ENCODE peak calls at places on chromosomes 2 and 18, in six cellular contexts. Z is neuronal stem cell, L is H1, Y is IMR-90, O is H9, F is mesenchymal stem cell. I is an unnamed sample. For H3K4me1, the result is how much of the 10 kb centered on the place peaks cover.

GRCh38 chr18:8526316-8526715 is 82.9 kb upstream of the RAB12 start:
- DNase-seq in Y (no peak), F (no peak), Z (no peak), O (no peak), L (no peak), I (no peak)

GRCh38 chr2:115165529-115166109 is 723.2 kb downstream of the DPP10 start:
- DNase-seq in O (no peak), Z (peak), Y (peak), L (no peak), F (peak), I (peak)

GRCh38 chr2:100253786-100254185 is 68.5 kb downstream of the LONRF2 start:
- DNase-seq in Z (no peak), L (no peak), O (no peak), F (no peak), Y (no peak), I (no peak)

GRCh38 chr18:62187543-62188378 is 706 bp downstream of the RELCH start:
- DNase-seq in L (peak), O (peak), F (peak), Y (peak), Z (peak), I (peak)

GRCh38 chr18:24446953-24447537 is 13.4 kb upstream of the HRH4 start:
- DNase-seq in F (peak), O (no peak), Z (no peak), Y (no peak), L (no peak), I (no peak)

GRCh38 chr18:5466256-5466655 is 77.5 kb downstream of the EPB41L3 start:
- DNase-seq in Y (no peak), Z (no peak), F (no peak), O (no peak), L (no peak), I (no peak)

GRCh38 chr2:223930002-223930976 is 14.8 kb downstream of the WDFY1 start:
- DNase-seq in Z (no peak), L (no peak), Y (peak), F (peak), O (peak), I (peak)

GRCh38 chr18:28855524-28855923 is 678.6 kb upstream of the CDH2 start:
- DNase-seq in Z (no peak), L (no peak), F (peak), Y (peak), O (no peak), I (no peak)

GRCh38 chr2:231646471-231646870 is 53.8 kb downstream of the TEX44 start:
- DNase-seq in L (no peak), Y (no peak), F (peak), O (no peak), Z (no peak), I (peak)

GRCh38 chr2:74233648-74234047 is 35.2 kb downstream of the MTHFD2 start:
- DNase-seq in O (no peak), Z (no peak), L (no peak), F (no peak), Y (no peak), I (no peak)

GRCh38 chr2:20507711-20508110 is 60.8 kb downstream of the RHOB start:
- DNase-seq in L (no peak), Y (no peak), O (no peak), Z (no peak), F (no peak), I (peak)

DNA sequence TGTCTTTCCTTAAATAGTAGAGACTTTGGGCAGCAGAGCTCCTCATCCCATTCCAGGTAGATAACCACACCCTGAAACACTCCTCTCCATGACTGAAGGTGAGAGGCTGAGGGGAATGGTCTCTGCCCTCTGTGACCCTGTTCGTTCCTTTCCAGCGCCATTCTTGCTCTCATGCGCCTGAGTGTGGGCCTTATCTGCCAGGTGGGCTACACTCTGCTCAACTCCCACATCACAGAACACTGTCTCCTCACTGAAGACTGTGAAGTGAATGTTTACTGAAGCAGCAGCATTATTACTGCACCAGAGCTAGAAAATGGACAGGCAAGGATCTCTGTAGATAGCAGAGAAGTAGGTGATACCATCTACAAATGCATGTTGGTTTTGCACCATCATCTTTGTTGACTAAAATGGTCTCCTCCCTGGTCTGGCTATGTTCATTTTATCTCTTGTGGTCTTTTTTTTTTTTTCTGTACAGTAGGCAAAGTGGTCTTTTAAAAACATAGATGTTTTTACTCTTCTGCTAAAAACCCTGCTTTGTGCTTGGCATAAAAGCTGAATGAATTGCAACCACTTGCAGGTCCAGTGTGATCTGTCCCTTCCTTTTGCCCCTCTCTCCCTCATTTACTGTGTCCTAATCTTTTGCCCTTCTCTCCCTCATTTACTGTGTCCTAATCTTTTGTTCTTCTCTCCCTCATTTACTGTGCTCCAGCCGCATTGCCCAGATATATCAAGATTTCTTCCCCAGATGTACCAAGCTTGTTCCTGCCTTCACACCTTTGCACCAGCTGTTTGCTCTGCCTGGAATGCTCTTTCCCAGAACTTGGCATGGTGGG is 35.3 kb downstream of the BABAM2 start:
- DNase-seq in O (no peak), F (no peak), L (no peak), Y (no peak), Z (no peak), I (no peak)
- H3K14ac ChIP-seq in O (no peak), F (peak), L (no peak), Y (no peak), Z (peak), I (no peak)

GRCh38 chr2:190283783-190284182 is 35.8 kb downstream of the HIBCH start:
- DNase-seq in F (no peak), Z (no peak), O (no peak), L (no peak), Y (peak), I (no peak)
- H3K4me1 ChIP-seq in F (under half), Z (under half), O (under half), L (under half), Y (under half), I (under half)

GRCh38 chr2:8407332-8407731 is 274.5 kb upstream of the ID2 start:
- DNase-seq in L (no peak), F (no peak), O (no peak), Y (no peak), Z (no peak), I (no peak)
- H3K14ac ChIP-seq in L (no peak), F (no peak), O (no peak), Y (no peak), Z (no peak), I (no peak)

GRCh38 chr2:64315561-64315960 is 138.4 kb upstream of the LGALSL start:
- DNase-seq in L (no peak), Z (no peak), F (no peak), O (no peak), Y (no peak), I (no peak)

GRCh38 chr2:64322433-64322832 is 131.5 kb upstream of the LGALSL start:
- DNase-seq in O (no peak), Z (no peak), F (no peak), L (peak), Y (no peak), I (no peak)

GRCh38 chr2:64318476-64318748 is 135.6 kb upstream of the LGALSL start:
- DNase-seq in F (no peak), Y (no peak), L (no peak), Z (no peak), O (no peak), I (no peak)

GRCh38 chr2:64319930-64320329 is 134.0 kb upstream of the LGALSL start:
- DNase-seq in L (no peak), F (no peak), O (no peak), Z (no peak), Y (no peak), I (no peak)

DNA sequence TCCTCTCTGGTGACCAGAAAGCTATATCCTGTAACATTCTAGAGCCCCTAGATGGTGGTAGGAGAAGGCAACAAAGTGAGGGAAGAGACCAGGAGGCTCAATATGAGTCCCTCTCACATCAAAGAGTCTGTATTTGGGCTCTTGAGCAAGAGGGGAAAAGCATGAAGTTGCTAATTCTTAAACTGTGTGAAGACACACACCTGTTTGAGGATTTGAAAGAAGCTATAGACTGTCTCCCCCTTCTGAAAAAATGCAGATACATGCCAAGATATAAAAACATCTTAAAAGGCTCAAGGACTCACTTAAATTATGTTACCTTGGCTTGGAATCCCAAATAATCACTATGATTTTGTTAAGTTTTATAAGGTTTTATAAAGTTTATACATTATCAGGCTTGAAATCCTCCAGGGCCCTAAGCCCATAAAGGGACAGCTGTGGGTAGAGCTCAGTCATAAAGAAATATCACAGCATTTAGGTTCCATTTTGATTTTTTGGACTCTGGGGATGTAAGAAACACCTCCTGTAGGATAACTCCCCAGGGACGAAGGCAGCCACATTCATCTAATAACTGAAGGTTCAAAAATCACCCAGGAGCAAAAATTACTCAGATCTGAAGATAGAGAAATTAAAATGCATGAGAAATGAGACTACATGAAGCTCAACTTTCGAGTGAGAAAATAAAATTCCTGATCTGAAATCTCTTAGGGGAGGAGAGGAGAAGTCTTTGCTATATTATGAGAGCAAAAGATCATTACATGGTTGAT is 136.1 kb upstream of the LGALSL start:
- DNase-seq in O (no peak), F (no peak), Y (no peak), L (no peak), Z (no peak), I (no peak)
- H3K4me1 ChIP-seq in O (under half), F (under half), Y (under half), L (under half), Z (under half), I (under half)

GRCh38 chr2:16166327-16166981 is 226.1 kb downstream of the MYCN start:
- DNase-seq in Y (no peak), F (no peak), O (no peak), L (peak), Z (peak), I (no peak)

GRCh38 chr2:16167471-16168426 is 227.4 kb downstream of the MYCN start:
- DNase-seq in O (no peak), Y (no peak), L (peak), F (no peak), Z (peak), I (peak)

GRCh38 chr2:16162491-16163040 is 222.2 kb downstream of the MYCN start:
- DNase-seq in F (no peak), Z (no peak), O (no peak), Y (no peak), L (peak), I (no peak)

GRCh38 chr2:16168506-16169264 is 228.3 kb downstream of the MYCN start:
- DNase-seq in Y (no peak), L (peak), O (no peak), F (no peak), Z (peak), I (peak)

DNA sequence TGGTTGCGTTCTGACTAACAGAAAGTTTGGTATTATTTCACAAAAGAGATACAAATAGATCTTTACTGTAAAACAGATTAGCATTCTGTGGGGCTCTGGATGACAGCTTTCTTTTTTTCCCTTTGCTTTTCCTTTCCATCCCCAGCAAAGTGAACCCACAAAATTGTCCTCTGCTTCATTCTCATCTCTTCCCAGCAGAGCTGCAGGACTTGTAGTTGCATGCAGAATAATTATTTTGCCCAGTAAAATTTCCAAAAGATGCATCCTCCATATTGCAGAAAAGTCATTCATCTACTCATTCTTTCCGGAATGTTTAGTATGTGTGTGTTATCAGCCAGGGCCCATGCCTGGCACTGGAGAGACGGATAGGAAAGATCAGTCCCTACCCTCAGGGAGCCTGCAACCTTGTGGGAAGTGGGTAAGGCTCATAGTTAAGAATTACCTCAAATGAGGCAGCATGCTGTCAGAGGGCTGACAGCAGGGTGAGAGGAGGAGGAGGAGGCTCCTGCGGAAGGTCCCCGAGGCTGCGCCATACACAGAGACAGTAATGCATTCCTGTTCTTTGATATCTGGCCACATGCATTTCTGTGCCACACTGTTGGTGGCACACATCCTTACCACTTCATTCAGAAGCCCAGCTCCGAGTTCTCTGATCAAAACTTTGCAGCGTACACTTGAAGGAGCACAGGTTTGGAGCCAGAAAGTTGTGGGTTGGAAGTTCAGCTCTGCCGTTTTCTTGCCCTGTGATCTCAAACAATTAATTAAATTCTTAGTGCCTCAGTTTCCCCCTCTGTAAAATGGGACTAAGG is 225.4 kb downstream of the MYCN start:
- DNase-seq in Z (no peak), O (no peak), L (peak), Y (no peak), F (no peak), I (no peak)
- H3K14ac ChIP-seq in Z (no peak), O (no peak), L (no peak), Y (no peak), F (no peak), I (no peak)

GRCh38 chr18:76489081-76489480 is 6.0 kb downstream of the ZNF516 start:
- DNase-seq in O (no peak), Z (no peak), Y (peak), L (no peak), F (no peak), I (no peak)
- H3K4me1 ChIP-seq in O (under half), Z (under half), Y (under half), L (under half), F (under half), I (under half)

GRCh38 chr18:51807336-51807735 is 532.7 kb upstream of the DCC start:
- DNase-seq in Y (no peak), L (no peak), F (no peak), O (no peak), Z (no peak), I (no peak)

GRCh38 chr18:51803029-51803428 is 537.0 kb upstream of the DCC start:
- DNase-seq in Y (no peak), F (no peak), L (no peak), O (no peak), Z (no peak), I (no peak)

GRCh38 chr18:51801515-51801914 is 538.5 kb upstream of the DCC start:
- DNase-seq in Z (no peak), L (no peak), Y (no peak), F (no peak), O (no peak), I (no peak)

GRCh38 chr18:51802589-51802988 is 537.4 kb upstream of the DCC start:
- DNase-seq in L (no peak), O (no peak), Y (no peak), Z (no peak), F (no peak), I (no peak)
- H3K14ac ChIP-seq in L (no peak), O (no peak), Y (no peak), Z (no peak), F (no peak), I (no peak)